ENCODE peak calls at places on chromosomes 13 and 19, in five cellular contexts. V is fibroblast of lung, P is SK-N-SH, R is breast epithelium, O is SJSA1. M is an unnamed sample.

GRCh38 chr19:17779281-17779930 is 15.5 kb upstream of the B3GNT3 start:
- DNase-seq in V (peak), P (peak), R (no peak), O (no peak), M (peak)

GRCh38 chr13:114087430-114087829 is 45.0 kb downstream of the RASA3 start:
- DNase-seq in V (no peak), P (no peak), R (peak), O (peak), M (no peak)

GRCh38 chr13:23620613-23621315 is 50.6 kb downstream of the TNFRSF19 start:
- DNase-seq in V (no peak), P (no peak), R (no peak), O (no peak), M (no peak)

GRCh38 chr13:75908137-75908536 is 272.0 kb downstream of the LMO7 start:
- DNase-seq in V (peak), P (no peak), R (no peak), O (no peak), M (no peak)

GRCh38 chr13:35143123-35143522 is 201.1 kb downstream of the NBEA start:
- DNase-seq in V (no peak), P (no peak), R (no peak), O (no peak), M (no peak)

GRCh38 chr13:19845758-19846157 is 17.7 kb downstream of the ZMYM5 start:
- DNase-seq in V (peak), P (peak), R (no peak), O (peak), M (no peak)

GRCh38 chr19:41203371-41203770 is 10.4 kb downstream of the CYP2S1 start:
- DNase-seq in V (no peak), P (no peak), R (no peak), O (no peak), M (no peak)

GRCh38 chr19:6705931-6706632 is 14.4 kb downstream of the C3 start:
- DNase-seq in V (no peak), P (no peak), R (no peak), O (no peak), M (no peak)

GRCh38 chr13:49690990-49691886 is at the start of gene EBPL:
- DNase-seq in V (peak), P (peak), R (peak), O (peak), M (peak)

GRCh38 chr19:4851551-4852290 is 15.7 kb downstream of the PLIN3 start:
- DNase-seq in V (no peak), P (peak), R (peak), O (peak), M (peak)

GRCh38 chr19:2242811-2243210 is 6.2 kb downstream of the SF3A2 start:
- DNase-seq in V (no peak), P (no peak), R (no peak), O (no peak), M (no peak)

GRCh38 chr13:44013666-44014291 is 134.1 kb downstream of the LACC1 start:
- DNase-seq in V (peak), P (no peak), R (no peak), O (no peak), M (no peak)
- H3K27ac ChIP-seq in V (no peak), P (peak), R (peak), O (no peak), M (peak)

GRCh38 chr13:44273991-44274810 is 99.4 kb upstream of the SERP2 start:
- DNase-seq in V (no peak), P (no peak), R (no peak), O (no peak), M (no peak)
- H3K27ac ChIP-seq in V (peak), P (peak), R (peak), O (peak), M (no peak)

DNA sequence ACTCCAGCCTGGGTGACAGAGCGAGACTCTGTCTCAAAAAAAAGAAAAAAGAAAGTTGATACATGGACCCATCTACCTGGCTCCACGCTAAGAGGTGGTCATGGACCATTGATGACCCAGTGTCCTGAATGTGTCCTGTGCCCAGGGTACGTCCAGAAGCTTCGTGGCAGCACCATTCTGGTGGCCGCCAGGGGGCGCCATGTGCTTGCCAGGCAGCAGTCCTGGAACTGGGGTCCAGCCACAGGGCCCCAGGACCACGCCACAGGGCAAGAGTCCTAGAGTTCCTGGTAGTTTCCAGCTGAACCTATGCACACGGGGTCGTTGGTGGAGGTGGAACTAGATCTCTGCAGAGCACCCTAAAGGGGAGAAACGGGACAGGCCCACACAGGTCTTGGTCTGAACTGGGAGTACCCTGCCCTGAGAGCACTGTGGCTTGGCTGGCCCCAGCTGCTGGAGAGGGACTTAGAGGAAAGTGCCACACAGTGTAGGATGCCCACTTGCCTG is 19.9 kb upstream of the FBXO27 start:
- DNase-seq in V (peak), P (peak), R (peak), O (peak), M (peak)
- H3K27ac ChIP-seq in V (no peak), P (no peak), R (no peak), O (no peak), M (peak)

GRCh38 chr19:56918682-56919307 is 78.3 kb upstream of the PEG3 start:
- DNase-seq in V (no peak), P (no peak), R (no peak), O (no peak), M (no peak)
- H3K27ac ChIP-seq in V (no peak), P (no peak), R (no peak), O (no peak), M (no peak)

GRCh38 chr13:80413611-80414010 is 72.7 kb upstream of the SPRY2 start:
- DNase-seq in V (no peak), P (no peak), R (no peak), O (no peak), M (no peak)

GRCh38 chr13:80408270-80408669 is 67.3 kb upstream of the SPRY2 start:
- DNase-seq in V (no peak), P (no peak), R (no peak), O (peak), M (no peak)
- H3K27ac ChIP-seq in V (no peak), P (no peak), R (no peak), O (no peak), M (no peak)

GRCh38 chr19:8215783-8216182 is 6.6 kb downstream of the CERS4 start:
- DNase-seq in V (no peak), P (no peak), R (no peak), O (no peak), M (no peak)

GRCh38 chr19:8212916-8213315 is 3.7 kb downstream of the CERS4 start:
- DNase-seq in V (no peak), P (no peak), R (no peak), O (no peak), M (no peak)

GRCh38 chr19:8214802-8215201 is 5.6 kb downstream of the CERS4 start:
- DNase-seq in V (no peak), P (no peak), R (no peak), O (no peak), M (no peak)

GRCh38 chr19:8212212-8212611 is 3.0 kb downstream of the CERS4 start:
- DNase-seq in V (no peak), P (no peak), R (no peak), O (no peak), M (no peak)

GRCh38 chr19:8213827-8214672 is 4.9 kb downstream of the CERS4 start:
- DNase-seq in V (no peak), P (no peak), R (no peak), O (no peak), M (no peak)
- H3K27ac ChIP-seq in V (no peak), P (no peak), R (no peak), O (no peak), M (peak)